ENCODE peak calls at places on chromosome 12, in four cellular contexts. One of them, this sample, is unnamed.

GRCh38 chr12:19496249-19497208 is 57.2 kb downstream of the AEBP2 start:
- DNase-seq in H1: no peak
- DNase-seq in HepG2: no peak
- DNase-seq in GM12878: no peak
- DNase-seq in this sample: peak; percentile 59

GRCh38 chr12:47551426-47551851 is 154.4 kb downstream of the RPAP3 start:
- DNase-seq in H1: no peak
- DNase-seq in HepG2: no peak
- DNase-seq in GM12878: no peak
- DNase-seq in this sample: no peak

GRCh38 chr12:25256826-25257225 is 6.1 kb upstream of the KRAS start:
- DNase-seq in H1: no peak
- DNase-seq in HepG2: no peak
- DNase-seq in GM12878: no peak
- DNase-seq in this sample: no peak

GRCh38 chr12:48795550-48796455 is 6.9 kb upstream of the ADCY6 start:
- DNase-seq in H1: no peak
- DNase-seq in HepG2: peak; percentile 67
- DNase-seq in GM12878: peak; percentile 16
- DNase-seq in this sample: peak; percentile 82

GRCh38 chr12:3170423-3171194 is 93.4 kb downstream of the TSPAN9 start:
- DNase-seq in H1: no peak
- DNase-seq in HepG2: no peak
- DNase-seq in GM12878: no peak
- DNase-seq in this sample: no peak

GRCh38 chr12:82425241-82425640 is 66.9 kb downstream of the METTL25 start:
- DNase-seq in H1: no peak
- DNase-seq in HepG2: no peak
- DNase-seq in GM12878: no peak
- DNase-seq in this sample: no peak

GRCh38 chr12:68334136-68334535 is 2.0 kb upstream of the MDM1 start:
- DNase-seq in H1: no peak
- DNase-seq in HepG2: no peak
- DNase-seq in GM12878: peak; percentile 45
- DNase-seq in this sample: no peak

GRCh38 chr12:9364224-9365176 is 156.3 kb upstream of the PZP start:
- DNase-seq in H1: peak; percentile 44
- DNase-seq in HepG2: peak; percentile 46
- DNase-seq in GM12878: peak; percentile 98
- DNase-seq in this sample: peak; percentile 93

GRCh38 chr12:124694846-124695497 is 127.6 kb upstream of the NCOR2 start:
- DNase-seq in H1: no peak
- DNase-seq in HepG2: no peak
- DNase-seq in GM12878: no peak
- DNase-seq in this sample: no peak

GRCh38 chr12:45409966-45410365 is 194.1 kb downstream of the ANO6 start:
- DNase-seq in H1: no peak
- DNase-seq in HepG2: no peak
- DNase-seq in GM12878: no peak
- DNase-seq in this sample: no peak

GRCh38 chr12:119931402-119931801 is 54.3 kb upstream of the CIT start:
- DNase-seq in H1: no peak
- DNase-seq in HepG2: no peak
- DNase-seq in GM12878: no peak
- DNase-seq in this sample: no peak

GRCh38 chr12:10701226-10701681 is 21.9 kb downstream of the YBX3 start:
- DNase-seq in H1: no peak
- DNase-seq in HepG2: no peak
- DNase-seq in GM12878: no peak
- DNase-seq in this sample: no peak

GRCh38 chr12:121980211-121980891 is 41.3 kb upstream of the BCL7A start:
- DNase-seq in H1: no peak
- DNase-seq in HepG2: no peak
- DNase-seq in GM12878: peak; percentile 42
- DNase-seq in this sample: no peak

GRCh38 chr12:97637770-97638169 is 175.2 kb downstream of the RMST start:
- DNase-seq in H1: no peak
- DNase-seq in HepG2: no peak
- DNase-seq in GM12878: no peak
- DNase-seq in this sample: no peak

GRCh38 chr12:2154521-2154920 is 101.7 kb downstream of the CACNA1C start:
- DNase-seq in H1: no peak
- DNase-seq in HepG2: no peak
- DNase-seq in GM12878: no peak
- DNase-seq in this sample: no peak

GRCh38 chr12:90896164-90896563 is 58.8 kb downstream of the CCER1 start:
- DNase-seq in H1: no peak
- DNase-seq in HepG2: no peak
- DNase-seq in GM12878: no peak
- DNase-seq in this sample: no peak

GRCh38 chr12:43692064-43692463 is 66.5 kb downstream of the PUS7L start:
- DNase-seq in H1: no peak
- DNase-seq in HepG2: no peak
- DNase-seq in GM12878: no peak
- DNase-seq in this sample: no peak

GRCh38 chr12:50505945-50506344 is 1.2 kb downstream of the DIP2B start:
- DNase-seq in H1: no peak
- DNase-seq in HepG2: no peak
- DNase-seq in GM12878: no peak
- DNase-seq in this sample: no peak

GRCh38 chr12:24596768-24597388 is 352.0 kb downstream of the BCAT1 start:
- DNase-seq in H1: no peak
- DNase-seq in HepG2: peak; percentile 24
- DNase-seq in GM12878: no peak
- DNase-seq in this sample: peak; percentile 81

GRCh38 chr12:112506513-112507166 is 87.9 kb downstream of the PTPN11 start:
- DNase-seq in H1: no peak
- DNase-seq in HepG2: no peak
- DNase-seq in GM12878: no peak
- DNase-seq in this sample: no peak

GRCh38 chr12:6430124-6430989 is 14.4 kb upstream of the CD27 start:
- DNase-seq in H1: no peak
- DNase-seq in HepG2: peak; percentile 72
- DNase-seq in GM12878: no peak
- DNase-seq in this sample: no peak

GRCh38 chr12:62933220-62933870 is 1.6 kb downstream of the PPM1H start:
- DNase-seq in H1: no peak
- DNase-seq in HepG2: peak; percentile 52
- DNase-seq in GM12878: no peak
- DNase-seq in this sample: no peak

GRCh38 chr12:66637693-66638301 is 41.1 kb downstream of the GRIP1 start:
- DNase-seq in H1: no peak
- DNase-seq in HepG2: no peak
- DNase-seq in GM12878: no peak
- DNase-seq in this sample: no peak

GRCh38 chr12:79358716-79359341 is 331.9 kb downstream of the PAWR start:
- DNase-seq in H1: no peak
- DNase-seq in HepG2: no peak
- DNase-seq in GM12878: no peak
- DNase-seq in this sample: no peak

GRCh38 chr12:19412844-19413243 is 26.4 kb upstream of the AEBP2 start:
- DNase-seq in H1: no peak
- DNase-seq in HepG2: no peak
- DNase-seq in GM12878: no peak
- DNase-seq in this sample: no peak

GRCh38 chr12:109670647-109671046 is 43.0 kb upstream of the FAM222A start:
- DNase-seq in H1: no peak
- DNase-seq in HepG2: no peak
- DNase-seq in GM12878: no peak
- DNase-seq in this sample: no peak

GRCh38 chr12:56193025-56193578 is 3.8 kb upstream of the SMARCC2 start:
- DNase-seq in H1: no peak
- DNase-seq in HepG2: peak; percentile 84
- DNase-seq in GM12878: peak; percentile 58
- DNase-seq in this sample: peak; percentile 87

GRCh38 chr12:42987216-42987631 is 397.7 kb upstream of the PRICKLE1 start:
- DNase-seq in H1: no peak
- DNase-seq in HepG2: no peak
- DNase-seq in GM12878: no peak
- DNase-seq in this sample: no peak

GRCh38 chr12:23099604-23100003 is 474.6 kb downstream of the ETNK1 start:
- DNase-seq in H1: peak; percentile 21
- DNase-seq in HepG2: no peak
- DNase-seq in GM12878: no peak
- DNase-seq in this sample: peak; percentile 94
- TF ChIP-seq SUZ12 in H1: no peak
- TF ChIP-seq SUZ12 in HepG2: no peak
- TF ChIP-seq SUZ12 in GM12878: no peak
- TF ChIP-seq SUZ12 in this sample: no peak

GRCh38 chr12:95838125-95838524 is 20.6 kb upstream of the SNRPF start:
- DNase-seq in H1: no peak
- DNase-seq in HepG2: peak; percentile 49
- DNase-seq in GM12878: no peak
- DNase-seq in this sample: no peak

GRCh38 chr12:95834572-95834971 is 24.2 kb upstream of the SNRPF start:
- DNase-seq in H1: no peak
- DNase-seq in HepG2: no peak
- DNase-seq in GM12878: no peak
- DNase-seq in this sample: no peak

GRCh38 chr12:95837240-95838038 is 21.3 kb upstream of the SNRPF start:
- DNase-seq in H1: no peak
- DNase-seq in HepG2: no peak
- DNase-seq in GM12878: no peak
- DNase-seq in this sample: no peak

GRCh38 chr12:95836185-95836609 is 22.6 kb upstream of the SNRPF start:
- DNase-seq in H1: no peak
- DNase-seq in HepG2: no peak
- DNase-seq in GM12878: no peak
- DNase-seq in this sample: no peak

DNA sequence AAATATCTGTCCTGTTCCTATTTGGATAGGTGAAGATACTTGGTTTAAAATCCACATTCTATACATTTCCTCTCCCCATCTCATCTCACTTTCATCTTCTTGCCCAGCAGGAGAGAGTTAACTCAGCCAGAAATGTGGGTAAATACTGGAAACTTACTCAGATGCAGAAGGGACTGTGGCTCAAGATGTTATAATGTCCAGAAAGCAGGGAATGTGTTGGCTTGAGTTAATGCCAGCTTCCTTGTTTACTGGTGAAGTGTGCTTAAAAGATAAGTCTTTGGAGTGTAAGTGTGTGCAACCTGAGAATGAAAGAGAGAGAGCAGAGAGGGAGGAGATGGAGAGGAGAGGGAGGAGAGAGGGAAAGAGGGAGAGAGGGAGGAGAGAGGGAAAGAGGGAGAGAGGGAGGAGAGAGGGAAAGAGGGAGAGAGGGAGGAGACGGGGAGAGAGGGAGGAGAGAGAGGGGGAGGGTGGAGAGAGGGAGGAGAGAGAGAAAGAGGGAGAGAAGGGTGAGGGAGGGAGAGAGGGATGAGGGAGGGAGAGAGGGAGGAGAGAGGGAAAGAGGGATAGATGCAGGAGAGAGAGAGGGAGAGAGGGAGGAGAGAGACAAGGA is 22.0 kb upstream of the SNRPF start:
- DNase-seq in H1: no peak
- DNase-seq in HepG2: no peak
- DNase-seq in GM12878: no peak
- DNase-seq in this sample: no peak
- TF ChIP-seq ZNF274 in H1: no peak
- TF ChIP-seq ZNF274 in HepG2: no peak
- TF ChIP-seq ZNF274 in GM12878: no peak
- TF ChIP-seq ZNF274 in this sample: no peak

DNA sequence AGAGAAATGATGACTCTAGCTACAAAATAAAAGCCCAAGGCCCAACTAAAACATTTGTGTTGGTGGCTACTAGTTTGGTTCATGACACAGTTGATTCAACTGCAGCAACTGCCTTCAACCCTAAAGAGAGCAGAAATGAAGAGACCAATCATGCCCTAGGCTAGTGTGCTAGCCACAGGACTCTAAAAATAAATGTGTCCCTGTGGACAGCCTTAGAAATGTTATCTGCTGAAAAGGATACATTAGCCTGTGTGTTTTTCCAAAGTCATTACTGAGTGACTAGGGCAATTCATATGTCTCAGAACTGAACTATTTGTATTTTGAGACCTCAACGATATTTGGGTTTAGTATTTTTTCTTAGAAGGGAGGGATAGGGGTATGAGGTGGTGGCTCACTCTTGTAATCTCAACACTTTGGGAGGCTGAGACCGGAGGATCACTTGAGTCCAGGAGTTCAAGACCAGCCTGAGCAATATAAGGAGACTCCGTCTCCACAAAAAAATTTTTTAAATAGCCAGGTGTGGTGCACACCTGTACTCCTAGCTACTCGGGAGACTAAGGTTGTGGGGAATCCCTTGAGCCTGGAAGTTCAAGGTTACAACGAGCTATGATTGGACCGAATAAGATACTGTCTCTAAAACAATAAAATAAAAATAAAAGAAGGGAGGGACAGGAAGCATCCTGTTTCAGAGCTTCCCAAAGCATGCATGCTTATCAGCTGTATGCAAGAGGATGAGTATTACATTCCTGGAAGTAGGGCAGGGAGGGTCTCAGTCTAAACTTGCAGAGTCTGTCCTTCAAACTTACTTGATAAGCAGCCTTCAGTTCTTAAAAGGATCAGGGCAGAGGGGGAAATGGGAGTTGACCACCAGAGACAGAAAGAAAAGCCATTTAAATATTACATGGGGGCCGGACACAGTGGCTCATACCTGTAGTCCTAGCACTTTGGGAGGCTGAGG is 29.6 kb upstream of the NAP1L1 start:
- DNase-seq in H1: no peak
- DNase-seq in HepG2: no peak
- DNase-seq in GM12878: no peak
- DNase-seq in this sample: no peak
- TF ChIP-seq SUZ12 in H1: no peak
- TF ChIP-seq SUZ12 in HepG2: no peak
- TF ChIP-seq SUZ12 in GM12878: no peak
- TF ChIP-seq SUZ12 in this sample: no peak

DNA sequence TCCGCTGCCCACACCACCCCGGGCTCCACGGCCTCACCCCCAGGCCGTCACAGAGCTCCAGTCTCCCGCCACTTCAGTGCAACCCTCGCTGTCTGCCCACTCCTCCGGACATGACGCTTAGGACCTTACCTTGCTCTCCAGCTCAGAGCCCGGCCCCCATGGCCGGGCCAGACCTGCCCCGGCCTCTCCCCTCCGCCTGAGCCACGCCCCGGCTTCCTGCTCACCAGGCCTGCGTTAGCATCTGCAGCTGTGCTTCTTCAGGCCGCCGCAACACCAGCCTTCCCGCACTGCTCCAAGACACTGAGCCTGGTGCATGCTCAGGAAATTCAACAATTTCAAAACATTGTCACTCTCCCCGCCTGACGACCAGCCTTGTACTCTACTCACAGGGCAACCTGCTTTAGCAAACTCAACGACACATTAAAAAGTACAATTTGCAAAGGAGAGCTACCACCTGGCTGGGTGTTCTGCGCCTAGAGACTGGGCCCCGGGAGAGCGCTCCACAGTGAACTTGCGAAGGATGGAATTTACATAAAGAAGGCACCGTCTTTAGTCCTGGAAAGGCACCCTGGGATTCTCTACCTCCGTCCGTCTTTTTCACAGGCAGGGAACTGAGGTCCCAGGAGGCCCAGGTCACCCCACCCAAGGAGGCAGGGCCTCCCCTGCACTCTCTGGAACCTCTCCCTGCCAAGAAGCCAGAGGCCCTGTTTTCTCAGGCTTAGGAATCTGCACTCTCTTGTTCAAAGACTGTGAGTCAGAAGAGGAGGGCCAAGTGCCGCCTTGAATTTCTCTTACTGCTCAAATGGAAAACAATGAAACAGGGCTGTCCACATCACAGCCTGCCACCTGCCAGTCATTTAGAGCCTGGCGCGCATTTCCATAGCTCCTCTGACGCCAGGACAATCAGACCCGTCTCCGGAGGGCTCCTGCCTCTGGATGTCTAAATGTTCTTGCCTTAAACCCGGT is 51.3 kb downstream of the STX2 start:
- DNase-seq in H1: no peak
- DNase-seq in HepG2: no peak
- DNase-seq in GM12878: no peak
- DNase-seq in this sample: peak; percentile 83
- TF ChIP-seq ZNF274 in H1: no peak
- TF ChIP-seq ZNF274 in HepG2: no peak
- TF ChIP-seq ZNF274 in GM12878: no peak
- TF ChIP-seq ZNF274 in this sample: no peak

This sample was measured in NT2/D1.